ENCODE peak calls at places on chromosomes 2 and 18, in seven cellular contexts. V is kidney; X is activated T-cell treated with anti-CD3 and anti-CD28 coated beads for 1 hour; I is stimulated activated CD8-positive, alpha-beta memory T cell treated with anti-CD3 and anti-CD28 coated beads, Interleukin-4, amount 100 ng/mL, for 1 hour; Z is Right ventricle myocardium inferior; E is activated gamma-delta T cell; S is HFFc6. N is an unnamed sample.

GRCh38 chr2:229340086-229340760 is 69.1 kb upstream of the PID1 start:
- DNase-seq in V (no peak), X (no peak), I (no peak), Z (no peak), E (no peak), S (peak; percentile 78), N (no peak)

GRCh38 chr2:241223211-241224067 is 35.0 kb downstream of the ANO7 start:
- DNase-seq in V (peak; percentile 68), X (no peak), I (no peak), Z (peak; percentile 51), E (no peak), S (peak; percentile 30), N (no peak)

GRCh38 chr2:217837001-217837491 is 165.7 kb downstream of the TNS1 start:
- DNase-seq in V (peak; percentile 85), X (no peak), I (no peak), Z (peak; percentile 91), E (no peak), S (peak; percentile 30), N (no peak)

GRCh38 chr2:109129356-109129920 is 433 bp downstream of the SH3RF3 start:
- DNase-seq in V (peak; percentile 75), X (peak; percentile 15), I (no peak), Z (peak; percentile 78), E (no peak), S (no peak), N (no peak)

GRCh38 chr2:236089271-236090026 is 78.7 kb downstream of the GBX2 start:
- DNase-seq in V (peak; percentile 28), X (no peak), I (no peak), Z (no peak), E (no peak), S (peak; percentile 63), N (no peak)

GRCh38 chr2:235827585-235827992 is 333.7 kb downstream of the AGAP1 start:
- DNase-seq in V (peak; percentile 60), X (no peak), I (no peak), Z (no peak), E (no peak), S (no peak), N (no peak)

GRCh38 chr18:424071-424868 is 76.2 kb downstream of the COLEC12 start:
- DNase-seq in V (no peak), X (no peak), I (no peak), Z (no peak), E (no peak), S (no peak), N (no peak)

GRCh38 chr2:185979546-185980071 is 241.0 kb downstream of the FSIP2 start:
- DNase-seq in V (no peak), X (no peak), I (no peak), Z (no peak), E (no peak), S (no peak), N (no peak)

GRCh38 chr2:179622122-179622521 is 239.3 kb downstream of the ZNF385B start:
- DNase-seq in V (no peak), X (no peak), I (no peak), Z (no peak), E (no peak), S (peak; percentile 26), N (no peak)

GRCh38 chr2:122960727-122961641 is 1064.1 kb upstream of the CNTNAP5 start:
- DNase-seq in V (no peak), X (no peak), I (no peak), Z (no peak), E (no peak), S (no peak), N (no peak)

GRCh38 chr2:135916232-135916631 is 40.0 kb upstream of the MCM6 start:
- DNase-seq in V (no peak), X (no peak), I (no peak), Z (no peak), E (no peak), S (peak; percentile 21), N (peak; percentile 53)

GRCh38 chr2:29398384-29399237 is 283.4 kb downstream of the CLIP4 start:
- DNase-seq in V (no peak), X (no peak), I (no peak), Z (no peak), E (no peak), S (no peak), N (no peak)

GRCh38 chr2:67241453-67241852 is 155.7 kb upstream of the ETAA1 start:
- DNase-seq in V (no peak), X (no peak), I (no peak), Z (no peak), E (no peak), S (no peak), N (no peak)

GRCh38 chr2:225781991-225782390 is 382.5 kb downstream of the NYAP2 start:
- DNase-seq in V (no peak), X (no peak), I (no peak), Z (no peak), E (no peak), S (no peak), N (no peak)